ENCODE peak calls at places on chromosomes 4 and X, in seven cellular contexts. S, R, G, C, L, A and Y are unnamed samples.

GRCh38 chrX:150212672-150213480 is 150.2 kb upstream of the MAMLD1 start:
- DNase-seq in S (no peak), R (no peak), G (no peak), C (no peak), L (no peak), A (peak; percentile 42), Y (peak; percentile 1)

GRCh38 chr4:145843148-145843547 is 95.5 kb downstream of the ZNF827 start:
- DNase-seq in S (no peak), R (no peak), G (no peak), C (no peak), L (no peak), A (no peak), Y (no peak)

GRCh38 chr4:83180469-83180968 is 66.0 kb upstream of the PLAC8 start:
- DNase-seq in S (no peak), R (no peak), G (no peak), C (no peak), L (no peak), A (no peak), Y (no peak)

GRCh38 chrX:110741213-110741796 is 54.3 kb downstream of the CHRDL1 start:
- DNase-seq in S (no peak), R (no peak), G (no peak), C (no peak), L (no peak), A (peak; percentile 58), Y (no peak)

GRCh38 chrX:13669246-13669689 is 16.3 kb downstream of the TCEANC start:
- DNase-seq in S (peak; percentile 32), R (peak; percentile 78), G (no peak), C (no peak), L (no peak), A (peak; percentile 95), Y (no peak)

GRCh38 chr4:53963336-53963735 is 101.1 kb downstream of the CHIC2 start:
- DNase-seq in S (no peak), R (no peak), G (no peak), C (no peak), L (no peak), A (no peak), Y (no peak)

GRCh38 chr4:82710202-82710929 is 88.2 kb downstream of the SCD5 start:
- DNase-seq in S (no peak), R (no peak), G (no peak), C (peak; percentile 74), L (no peak), A (peak; percentile 23), Y (no peak)

GRCh38 chr4:3276961-3277360 is 15.9 kb upstream of the RGS12 start:
- DNase-seq in S (no peak), R (no peak), G (no peak), C (no peak), L (no peak), A (peak; percentile 90), Y (peak; percentile 89)

GRCh38 chr4:139282375-139283075 is 2.5 kb upstream of the MGARP start:
- DNase-seq in S (no peak), R (no peak), G (no peak), C (no peak), L (no peak), A (no peak), Y (no peak)

GRCh38 chr4:3707423-3708102 is 58.6 kb upstream of the ADRA2C start:
- DNase-seq in S (no peak), R (no peak), G (no peak), C (no peak), L (no peak), A (no peak), Y (no peak)

GRCh38 chrX:55007633-55008032 is 7.5 kb downstream of the APEX2 start:
- DNase-seq in S (no peak), R (no peak), G (no peak), C (no peak), L (no peak), A (peak; percentile 71), Y (no peak)

GRCh38 chr4:19123681-19124080 is 1102.1 kb upstream of the LCORL start:
- DNase-seq in S (no peak), R (no peak), G (no peak), C (no peak), L (no peak), A (no peak), Y (no peak)

GRCh38 chr4:165692082-165692481 is 181.0 kb upstream of the TLL1 start:
- DNase-seq in S (no peak), R (no peak), G (no peak), C (no peak), L (no peak), A (no peak), Y (no peak)

GRCh38 chr4:187663076-187663475 is 332.5 kb upstream of the ZFP42 start:
- DNase-seq in S (no peak), R (no peak), G (no peak), C (no peak), L (no peak), A (no peak), Y (no peak)

GRCh38 chr4:143241892-143242291 is 57.2 kb downstream of the USP38 start:
- DNase-seq in S (no peak), R (peak; percentile 3), G (no peak), C (no peak), L (no peak), A (peak; percentile 4), Y (no peak)

GRCh38 chr4:105859233-105859632 is 36.0 kb upstream of the NPNT start:
- DNase-seq in S (no peak), R (no peak), G (no peak), C (no peak), L (no peak), A (peak; percentile 56), Y (no peak)

GRCh38 chr4:40193018-40193571 is 3.7 kb upstream of the RHOH start:
- DNase-seq in S (no peak), R (no peak), G (peak; percentile 43), C (no peak), L (no peak), A (no peak), Y (peak; percentile 23)

GRCh38 chrX:23621621-23622265 is 45.5 kb upstream of the PRDX4 start:
- DNase-seq in S (no peak), R (no peak), G (no peak), C (no peak), L (no peak), A (no peak), Y (no peak)

GRCh38 chr4:178632415-178632814 is 1190.2 kb upstream of the AGA start:
- DNase-seq in S (no peak), R (no peak), G (no peak), C (no peak), L (no peak), A (peak; percentile 57), Y (no peak)

GRCh38 chr4:65580551-65580950 is 89.7 kb downstream of the EPHA5 start:
- DNase-seq in S (no peak), R (no peak), G (no peak), C (no peak), L (no peak), A (no peak), Y (no peak)

GRCh38 chr4:10192331-10192730 is 75.7 kb upstream of the WDR1 start:
- DNase-seq in S (no peak), R (no peak), G (no peak), C (no peak), L (no peak), A (no peak), Y (no peak)

GRCh38 chr4:99938243-99938753 is 8.1 kb downstream of the DNAJB14 start:
- DNase-seq in S (no peak), R (no peak), G (no peak), C (no peak), L (no peak), A (no peak), Y (no peak)

GRCh38 chr4:157664726-157665125 is 444.2 kb downstream of the GRIA2 start:
- DNase-seq in S (no peak), R (no peak), G (no peak), C (no peak), L (no peak), A (peak; percentile 66), Y (no peak)